ENCODE peak calls at places on chromosomes 13 and 19, in eight cellular contexts. Q is tibial nerve; Z is GM13976; O is AG10803; I is activated CD8-positive, alpha-beta T cell treated with anti-CD3 and anti-CD28 coated beads for 36 hours; K is Calu3; Y is fibroblast of lung; L is IMR-90. W is an unnamed sample.

GRCh38 chr13:70623260-70623659 is 515.0 kb upstream of the KLHL1 start:
- DNase-seq in Q (no peak), Z (peak), O (peak), I (no peak), K (no peak), Y (peak), L (peak), W (no peak)

GRCh38 chr19:44050740-44051653 is 839 bp upstream of the ZNF223 start:
- DNase-seq in Q (no peak), Z (no peak), O (peak), I (peak), K (peak), Y (peak), L (no peak), W (no peak)

GRCh38 chr13:38348890-38349289 is 761 bp upstream of the UFM1 start:
- DNase-seq in Q (no peak), Z (peak), O (peak), I (peak), K (no peak), Y (peak), L (peak), W (peak)

GRCh38 chr13:100521912-100522490 is 66.6 kb downstream of the GGACT start:
- DNase-seq in Q (no peak), Z (no peak), O (no peak), I (no peak), K (no peak), Y (no peak), L (no peak), W (no peak)

GRCh38 chr19:19134687-19135158 is 3.6 kb downstream of the TMEM161A start:
- DNase-seq in Q (no peak), Z (no peak), O (no peak), I (peak), K (no peak), Y (no peak), L (no peak), W (no peak)

GRCh38 chr19:34474233-34474989 is 7.1 kb upstream of the WTIP start:
- DNase-seq in Q (no peak), Z (no peak), O (no peak), I (no peak), K (no peak), Y (peak), L (peak), W (no peak)

GRCh38 chr13:94858856-94859811 is 146.8 kb upstream of the SOX21 start:
- DNase-seq in Q (peak), Z (no peak), O (peak), I (no peak), K (no peak), Y (peak), L (peak), W (no peak)

GRCh38 chr13:71672527-71672926 is 194.5 kb downstream of the DACH1 start:
- DNase-seq in Q (no peak), Z (no peak), O (no peak), I (no peak), K (no peak), Y (no peak), L (peak), W (no peak)

GRCh38 chr13:25375727-25376358 is 4.1 kb downstream of the ATP8A2 start:
- DNase-seq in Q (no peak), Z (peak), O (peak), I (peak), K (peak), Y (peak), L (peak), W (peak)

GRCh38 chr13:102699419-102699961 is 4.6 kb upstream of the METTL21C start:
- DNase-seq in Q (no peak), Z (no peak), O (no peak), I (no peak), K (no peak), Y (no peak), L (no peak), W (no peak)

GRCh38 chr13:50387124-50387581 is 371.9 kb downstream of the KCNRG start:
- DNase-seq in Q (peak), Z (no peak), O (peak), I (peak), K (peak), Y (peak), L (peak), W (no peak)
- TF ChIP-seq CTCF in Q (peak), Z (peak), O (peak), I (peak), K (no peak), Y (peak), L (peak), W (no peak)

DNA sequence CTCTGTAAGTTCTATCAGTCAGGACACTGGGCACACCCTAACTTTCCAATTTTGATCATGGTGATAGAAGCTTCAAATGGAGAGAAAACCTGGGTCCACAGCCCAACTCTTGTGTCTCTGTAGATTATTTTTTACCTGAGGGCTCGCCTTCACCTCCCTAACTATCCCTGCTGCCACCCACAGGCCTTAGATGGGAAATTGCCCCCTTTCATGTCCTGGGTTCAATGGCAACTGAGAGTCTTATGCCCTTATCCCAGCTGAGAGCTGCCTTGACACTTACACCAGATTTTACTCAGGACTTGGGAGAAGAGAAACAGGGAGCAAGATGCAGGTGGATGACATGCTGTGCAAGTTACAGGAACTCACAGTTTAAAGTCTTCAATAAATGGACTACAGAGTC is 81.7 kb downstream of the RAP2A start:
- DNase-seq in Q (no peak), Z (no peak), O (no peak), I (no peak), K (no peak), Y (no peak), L (no peak), W (no peak)
- TF ChIP-seq CTCF in Q (no peak), Z (no peak), O (no peak), I (no peak), K (no peak), Y (no peak), L (no peak), W (no peak)

GRCh38 chr13:110957181-110957884 is 42.5 kb upstream of the ANKRD10 start:
- DNase-seq in Q (no peak), Z (no peak), O (no peak), I (peak), K (no peak), Y (no peak), L (peak), W (peak)
- TF ChIP-seq CTCF in Q (no peak), Z (no peak), O (peak), I (no peak), K (no peak), Y (peak), L (peak), W (peak)

DNA sequence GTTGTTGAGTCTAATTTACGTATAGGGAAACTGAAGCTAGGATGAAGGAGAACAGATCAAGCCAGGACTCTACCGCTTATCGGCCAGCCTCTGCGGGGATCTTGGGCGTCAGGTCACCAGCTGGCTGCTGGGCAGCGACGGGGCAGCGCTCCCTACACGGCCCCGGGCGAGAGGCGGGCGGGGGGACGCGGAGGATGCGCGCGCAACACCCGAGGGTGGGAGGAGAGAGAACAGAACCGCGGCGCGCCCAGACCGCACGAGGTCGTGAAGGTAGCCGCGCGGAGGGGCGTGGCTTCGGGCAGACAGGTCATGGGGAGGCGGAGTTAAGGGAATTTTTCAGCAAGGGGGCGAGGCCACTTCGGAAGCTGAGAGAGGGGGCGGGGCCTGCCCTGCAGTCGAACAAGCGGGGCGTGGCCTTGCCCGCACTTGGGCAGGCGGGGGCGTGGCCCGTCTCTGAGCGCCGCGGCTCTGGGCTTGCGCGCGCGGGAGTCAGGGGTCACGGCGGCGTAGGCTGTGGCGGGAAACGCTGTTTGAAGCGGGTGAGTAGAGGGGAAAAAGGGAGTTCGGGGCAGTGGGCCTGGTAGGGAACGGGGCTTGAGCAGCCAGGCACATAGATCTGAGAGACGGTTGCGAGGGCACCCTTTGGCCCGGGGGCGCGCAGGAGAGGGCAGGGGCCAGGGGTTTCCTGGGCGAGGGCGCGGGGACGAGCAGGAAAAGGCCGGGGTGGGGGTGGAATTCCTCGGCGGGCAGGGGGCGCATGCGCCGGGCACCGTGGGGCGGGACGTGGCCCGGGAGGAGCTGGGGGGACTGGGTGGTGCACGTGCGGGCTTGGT is at the start of gene POLD1:
- DNase-seq in Q (peak), Z (peak), O (peak), I (peak), K (peak), Y (peak), L (peak), W (peak)
- TF ChIP-seq CTCF in Q (no peak), Z (no peak), O (no peak), I (no peak), K (no peak), Y (no peak), L (no peak), W (peak)

DNA sequence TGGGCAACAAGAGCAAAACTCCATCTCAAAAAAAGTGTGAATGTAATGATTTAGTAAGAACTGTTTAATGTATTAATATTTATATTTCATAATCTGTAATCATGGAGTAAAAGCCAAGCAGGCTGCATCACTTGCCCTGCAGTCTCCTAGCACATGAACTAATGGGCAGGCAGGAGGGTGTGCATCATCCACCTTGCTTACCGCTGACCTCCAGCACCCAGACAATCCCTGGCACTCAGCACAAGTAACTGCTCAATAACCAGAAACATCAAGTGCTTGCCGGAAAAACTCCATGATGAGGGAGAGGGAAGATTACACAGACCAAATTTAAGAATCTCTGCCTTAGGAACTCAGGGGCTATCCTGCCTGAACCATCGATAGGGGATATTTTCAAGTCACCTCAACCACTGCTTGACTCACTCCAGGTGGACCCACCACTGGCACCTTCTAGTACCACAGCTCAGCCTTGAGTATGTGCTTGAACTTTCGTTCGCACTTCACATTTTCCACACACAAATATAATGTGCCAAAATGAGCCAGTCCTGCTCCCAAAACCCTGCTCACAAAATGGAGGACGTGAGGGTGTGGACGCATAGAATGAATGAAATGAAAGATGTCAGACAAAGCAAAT is 18.6 kb downstream of the BRD4 start:
- DNase-seq in Q (no peak), Z (no peak), O (no peak), I (no peak), K (no peak), Y (no peak), L (no peak), W (no peak)
- TF ChIP-seq CTCF in Q (no peak), Z (no peak), O (no peak), I (no peak), K (no peak), Y (no peak), L (no peak), W (no peak)

GRCh38 chr13:113560645-113561416 is 23.7 kb upstream of the TFDP1 start:
- DNase-seq in Q (no peak), Z (no peak), O (no peak), I (no peak), K (no peak), Y (no peak), L (no peak), W (no peak)

GRCh38 chr13:113561417-113562084 is 23.0 kb upstream of the TFDP1 start:
- DNase-seq in Q (no peak), Z (no peak), O (no peak), I (no peak), K (no peak), Y (no peak), L (no peak), W (no peak)

GRCh38 chr13:113559901-113560644 is 24.5 kb upstream of the TFDP1 start:
- DNase-seq in Q (no peak), Z (no peak), O (no peak), I (no peak), K (no peak), Y (no peak), L (no peak), W (no peak)

GRCh38 chr13:113562866-113563265 is 21.7 kb upstream of the TFDP1 start:
- DNase-seq in Q (no peak), Z (no peak), O (no peak), I (no peak), K (no peak), Y (no peak), L (no peak), W (no peak)

GRCh38 chr13:113562085-113562749 is 22.3 kb upstream of the TFDP1 start:
- DNase-seq in Q (no peak), Z (peak), O (peak), I (peak), K (peak), Y (peak), L (peak), W (peak)
- TF ChIP-seq CTCF in Q (peak), Z (peak), O (peak), I (peak), K (no peak), Y (peak), L (peak), W (peak)

GRCh38 chr19:14073232-14073924 is 792 bp downstream of the MISP3 start:
- DNase-seq in Q (no peak), Z (peak), O (peak), I (peak), K (peak), Y (peak), L (peak), W (peak)

GRCh38 chr19:14078406-14078805 is 5.8 kb downstream of the MISP3 start:
- DNase-seq in Q (no peak), Z (no peak), O (no peak), I (no peak), K (no peak), Y (no peak), L (peak), W (no peak)

GRCh38 chr19:14072535-14073231 is at the start of gene MISP3:
- DNase-seq in Q (no peak), Z (peak), O (no peak), I (peak), K (peak), Y (peak), L (no peak), W (no peak)

GRCh38 chr19:14070268-14071050 is 2.1 kb upstream of the MISP3 start:
- DNase-seq in Q (no peak), Z (no peak), O (no peak), I (no peak), K (no peak), Y (no peak), L (no peak), W (no peak)

DNA sequence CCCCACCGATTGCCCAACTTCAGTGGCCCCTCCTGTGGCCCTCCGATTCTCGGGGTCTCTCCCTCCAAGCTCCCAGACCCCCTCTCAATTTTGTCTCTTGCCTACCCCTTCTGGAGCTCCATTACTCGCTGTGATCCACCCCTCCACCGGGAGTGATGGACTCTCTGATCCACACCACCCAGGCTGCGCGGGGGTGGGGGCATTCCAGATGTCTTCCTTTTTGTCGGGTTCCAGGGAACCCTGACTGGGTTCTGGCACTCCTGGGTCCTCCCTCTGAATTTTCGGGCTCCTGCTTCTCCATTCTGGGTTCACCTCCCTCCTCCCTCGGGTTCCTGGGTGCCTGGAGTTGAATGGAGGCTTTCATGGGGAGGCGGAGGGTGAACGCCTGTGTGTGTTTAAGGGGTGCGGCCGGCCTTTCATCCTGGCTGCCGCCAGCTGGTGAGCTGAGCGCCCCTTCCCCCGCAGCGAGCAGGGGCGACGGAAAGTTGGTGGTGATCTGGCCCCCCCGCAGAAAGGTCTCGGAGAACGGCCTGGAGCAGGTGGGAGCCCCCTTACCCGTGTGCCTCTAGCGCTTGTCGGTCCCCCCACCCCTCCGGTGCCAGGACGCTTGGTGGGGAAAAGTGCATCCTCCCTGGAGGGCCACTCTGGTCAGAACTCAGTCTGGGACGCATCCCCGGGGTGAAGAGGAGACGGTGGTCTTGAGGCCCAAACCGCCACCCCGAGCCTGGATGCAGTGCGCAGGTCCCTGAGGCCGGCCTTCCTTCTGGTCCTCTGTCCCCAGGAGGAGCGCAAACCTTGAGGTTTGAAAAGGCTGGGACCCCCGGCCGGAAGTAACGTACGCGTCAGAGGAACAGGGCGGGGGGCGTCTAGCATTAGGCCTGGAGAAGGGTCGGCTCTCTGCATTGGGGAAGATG is 1.6 kb downstream of the MISP3 start:
- DNase-seq in Q (no peak), Z (no peak), O (no peak), I (peak), K (peak), Y (no peak), L (peak), W (no peak)
- TF ChIP-seq CTCF in Q (no peak), Z (no peak), O (no peak), I (no peak), K (no peak), Y (no peak), L (no peak), W (no peak)

GRCh38 chr19:31881988-31882387 is 463.4 kb upstream of the ZNF507 start:
- DNase-seq in Q (no peak), Z (no peak), O (no peak), I (no peak), K (no peak), Y (no peak), L (no peak), W (no peak)

GRCh38 chr19:31883299-31883990 is 462.0 kb upstream of the ZNF507 start:
- DNase-seq in Q (no peak), Z (no peak), O (no peak), I (no peak), K (no peak), Y (no peak), L (no peak), W (no peak)

GRCh38 chr19:31880283-31880682 is 465.1 kb upstream of the ZNF507 start:
- DNase-seq in Q (no peak), Z (no peak), O (no peak), I (no peak), K (no peak), Y (no peak), L (no peak), W (no peak)

GRCh38 chr19:31885280-31885853 is 460.0 kb upstream of the ZNF507 start:
- DNase-seq in Q (no peak), Z (no peak), O (no peak), I (no peak), K (no peak), Y (no peak), L (no peak), W (no peak)

DNA sequence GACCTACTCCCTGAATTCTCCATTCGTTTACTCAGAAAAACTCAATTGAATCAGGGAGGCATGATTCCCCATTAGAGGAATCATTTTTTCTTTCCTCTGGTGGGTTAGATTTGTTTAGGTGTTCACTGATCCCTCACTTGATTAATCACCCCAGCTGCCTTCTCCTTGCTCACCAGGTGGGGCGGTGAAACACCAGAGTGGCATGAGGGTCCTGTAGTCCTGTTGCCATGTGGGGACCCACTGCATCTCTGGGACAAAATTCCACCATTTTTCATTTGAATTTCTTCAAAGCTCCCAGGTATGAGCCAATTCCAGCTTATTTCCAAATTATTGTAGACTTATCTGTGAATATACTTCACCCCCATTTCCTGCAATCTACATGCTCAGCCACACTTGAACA is 462.7 kb upstream of the ZNF507 start:
- DNase-seq in Q (no peak), Z (no peak), O (no peak), I (no peak), K (no peak), Y (no peak), L (no peak), W (no peak)
- TF ChIP-seq CTCF in Q (no peak), Z (no peak), O (no peak), I (no peak), K (no peak), Y (no peak), L (no peak), W (no peak)

GRCh38 chr19:17683078-17683477 is 5.1 kb downstream of the UNC13A start:
- DNase-seq in Q (no peak), Z (no peak), O (no peak), I (no peak), K (no peak), Y (no peak), L (no peak), W (no peak)
- TF ChIP-seq CTCF in Q (no peak), Z (no peak), O (no peak), I (no peak), K (no peak), Y (no peak), L (no peak), W (no peak)